ENCODE peak calls at places on chromosomes 5 and 9, in ten cellular contexts. I is thoracic aorta, U is bronchial epithelial cell, W is right lobe of liver, T is AG09309, X is heart left ventricle, F is heart right ventricle, Q is neural crest cell, R is astrocyte of the cerebellum, Z is MCF 10A. K is an unnamed sample.

GRCh38 chr9:126907058-126907457 is 7.5 kb upstream of the RALGPS1 start:
- DNase-seq in X (no peak), Q (no peak), Z (no peak), U (no peak), R (no peak), I (no peak), W (no peak), F (no peak), T (no peak), K (no peak)

GRCh38 chr9:121324316-121324715 is 45.7 kb downstream of the STOM start:
- DNase-seq in U (no peak), F (no peak), W (no peak), Z (no peak), Q (no peak), X (no peak), I (no peak), R (no peak), T (no peak), K (no peak)

GRCh38 chr5:36073595-36074216 is 7.0 kb upstream of the UGT3A2 start:
- DNase-seq in Z (no peak), W (no peak), U (peak), I (no peak), R (no peak), F (no peak), X (no peak), T (no peak), Q (no peak), K (no peak)

GRCh38 chr5:153562189-153562588 is 71.7 kb downstream of the GRIA1 start:
- DNase-seq in X (no peak), T (no peak), R (no peak), Q (no peak), Z (peak), I (no peak), F (no peak), U (peak), W (no peak), K (no peak)

GRCh38 chr9:133275105-133276000 is at the start of gene ABO:
- DNase-seq in F (peak), U (no peak), R (no peak), Z (no peak), X (peak), T (no peak), I (no peak), Q (no peak), W (no peak), K (no peak)

GRCh38 chr5:96196890-96197289 is 235.2 kb upstream of the ELL2 start:
- DNase-seq in Q (no peak), F (no peak), Z (no peak), I (no peak), R (no peak), T (no peak), X (no peak), U (no peak), W (no peak), K (no peak)

GRCh38 chr9:85053206-85053605 is 383.7 kb downstream of the NTRK2 start:
- DNase-seq in F (no peak), I (no peak), W (no peak), R (no peak), Q (no peak), T (no peak), X (no peak), U (peak), Z (peak), K (no peak)

GRCh38 chr9:89999176-89999533 is 394.3 kb downstream of the GADD45G start:
- DNase-seq in I (no peak), F (no peak), X (no peak), W (peak), U (peak), Z (no peak), T (no peak), Q (no peak), R (no peak), K (no peak)

GRCh38 chr9:119047513-119047912 is 321.7 kb downstream of the BRINP1 start:
- DNase-seq in U (no peak), T (no peak), R (no peak), I (no peak), F (no peak), W (no peak), Q (no peak), X (no peak), Z (no peak), K (no peak)

GRCh38 chr5:17163185-17163584 is 54.2 kb upstream of the BASP1 start:
- DNase-seq in W (no peak), I (no peak), X (no peak), F (no peak), Z (no peak), R (no peak), T (no peak), Q (no peak), U (no peak), K (no peak)

GRCh38 chr5:170248635-170249227 is 15.9 kb downstream of the C5orf58 start:
- DNase-seq in F (no peak), R (no peak), I (no peak), Z (no peak), W (no peak), U (peak), X (no peak), T (no peak), Q (no peak), K (no peak)

GRCh38 chr5:96220610-96221390 is 212.2 kb downstream of the PCSK1 start:
- DNase-seq in Q (no peak), T (peak), R (no peak), W (no peak), X (no peak), U (peak), Z (peak), I (no peak), F (no peak), K (no peak)

GRCh38 chr9:76628155-76628554 is 136.1 kb upstream of the PCA3 start:
- DNase-seq in W (no peak), R (no peak), F (no peak), Q (no peak), Z (no peak), I (no peak), U (no peak), X (no peak), T (no peak), K (no peak)

GRCh38 chr5:137282216-137282615 is 216.9 kb downstream of the SPOCK1 start:
- DNase-seq in T (no peak), X (no peak), Z (peak), W (no peak), I (no peak), Q (no peak), U (peak), R (no peak), F (no peak), K (no peak)

GRCh38 chr9:7376838-7377237 is 422.7 kb downstream of the DMAC1 start:
- DNase-seq in Z (no peak), T (no peak), F (no peak), W (no peak), I (no peak), X (no peak), R (peak), Q (no peak), U (no peak), K (no peak)

GRCh38 chr5:10201223-10201868 is 48.3 kb downstream of the ATPSCKMT start:
- DNase-seq in Q (peak), W (no peak), X (no peak), Z (no peak), R (no peak), U (no peak), I (no peak), F (no peak), T (no peak), K (no peak)

GRCh38 chr5:167792538-167792937 is 498.9 kb upstream of the WWC1 start:
- DNase-seq in Q (no peak), I (no peak), R (peak), X (no peak), Z (no peak), F (no peak), U (no peak), W (no peak), T (no peak), K (no peak)

GRCh38 chr5:71693828-71694427 is 25.1 kb upstream of the CARTPT start:
- DNase-seq in W (peak), F (no peak), X (no peak), R (no peak), I (no peak), Z (no peak), Q (no peak), T (no peak), U (no peak), K (no peak)

GRCh38 chr9:99721898-99722297 is 99.8 kb upstream of the NR4A3 start:
- DNase-seq in W (no peak), I (no peak), R (no peak), Z (no peak), U (no peak), X (no peak), T (no peak), F (no peak), Q (no peak), K (no peak)

GRCh38 chr5:96861044-96861443 is 15.3 kb upstream of the ERAP2 start:
- DNase-seq in X (no peak), W (no peak), Q (no peak), U (no peak), R (no peak), T (no peak), I (no peak), Z (no peak), F (no peak), K (no peak)

GRCh38 chr5:40799248-40799647 is 1.1 kb upstream of the PRKAA1 start:
- DNase-seq in F (no peak), U (no peak), X (no peak), I (no peak), Q (no peak), W (no peak), T (no peak), Z (no peak), R (no peak), K (no peak)

GRCh38 chr9:21028476-21028875 is 3.0 kb downstream of the HACD4 start:
- DNase-seq in R (no peak), Q (no peak), W (no peak), I (no peak), F (no peak), X (no peak), Z (no peak), U (no peak), T (no peak), K (no peak)

GRCh38 chr9:22354699-22355384 is 91.8 kb upstream of the DMRTA1 start:
- DNase-seq in T (no peak), U (peak), Q (no peak), X (no peak), R (no peak), I (no peak), F (no peak), Z (no peak), W (no peak), K (no peak)

GRCh38 chr5:95317687-95318086 is 32.8 kb upstream of the MCTP1 start:
- DNase-seq in Z (peak), T (no peak), U (no peak), X (no peak), R (no peak), W (no peak), I (no peak), F (no peak), Q (no peak), K (no peak)

GRCh38 chr5:84696651-84697050 is 312.0 kb upstream of the EDIL3 start:
- DNase-seq in Q (no peak), W (no peak), T (no peak), I (no peak), Z (peak), U (peak), F (no peak), R (no peak), X (no peak), K (no peak)

GRCh38 chr9:76542360-76542759 is 83.4 kb downstream of the GCNT1 start:
- DNase-seq in W (no peak), R (no peak), X (no peak), I (no peak), U (no peak), Z (no peak), T (no peak), F (no peak), Q (no peak), K (no peak)

GRCh38 chr9:130845254-130845653 is 10.2 kb downstream of the ABL1 start:
- DNase-seq in T (no peak), Z (peak), I (no peak), Q (no peak), R (no peak), W (no peak), F (no peak), U (no peak), X (no peak), K (no peak)

GRCh38 chr9:129726322-129727160 is 26.3 kb downstream of the PTGES start:
- DNase-seq in W (peak), F (peak), R (peak), I (peak), Q (peak), U (peak), T (no peak), Z (peak), X (peak), K (peak)

GRCh38 chr5:90473321-90474234 is 993 bp downstream of the MBLAC2 start:
- DNase-seq in Q (peak), X (peak), W (peak), U (peak), T (no peak), F (peak), I (no peak), R (no peak), Z (peak), K (peak)

GRCh38 chr5:63400079-63400478 is 562.2 kb downstream of the HTR1A start:
- DNase-seq in I (no peak), Q (no peak), U (no peak), T (no peak), R (no peak), X (no peak), Z (no peak), F (no peak), W (no peak), K (no peak)

GRCh38 chr9:132849168-132849831 is 28.8 kb downstream of the AK8 start:
- DNase-seq in I (no peak), Q (no peak), Z (no peak), F (peak), T (no peak), R (no peak), X (no peak), U (no peak), W (no peak), K (no peak)

GRCh38 chr9:122057211-122057610 is 35.9 kb downstream of the TTLL11 start:
- DNase-seq in R (no peak), W (no peak), I (no peak), X (no peak), T (no peak), U (no peak), Z (no peak), Q (no peak), F (no peak), K (no peak)

GRCh38 chr5:34652916-34653315 is 3.2 kb upstream of the RAI14 start:
- DNase-seq in W (no peak), I (no peak), X (no peak), R (peak), F (no peak), Z (peak), U (no peak), T (peak), Q (no peak), K (peak)

GRCh38 chr5:125412051-125412560 is 665.7 kb upstream of the ZNF608 start:
- DNase-seq in W (no peak), F (no peak), Z (peak), U (peak), R (no peak), I (no peak), Q (no peak), T (no peak), X (no peak), K (no peak)
- TF ChIP-seq CTCF in W (no peak), F (no peak), Z (peak), U (peak), R (peak), I (no peak), Q (peak), T (no peak), X (no peak), K (peak)

DNA sequence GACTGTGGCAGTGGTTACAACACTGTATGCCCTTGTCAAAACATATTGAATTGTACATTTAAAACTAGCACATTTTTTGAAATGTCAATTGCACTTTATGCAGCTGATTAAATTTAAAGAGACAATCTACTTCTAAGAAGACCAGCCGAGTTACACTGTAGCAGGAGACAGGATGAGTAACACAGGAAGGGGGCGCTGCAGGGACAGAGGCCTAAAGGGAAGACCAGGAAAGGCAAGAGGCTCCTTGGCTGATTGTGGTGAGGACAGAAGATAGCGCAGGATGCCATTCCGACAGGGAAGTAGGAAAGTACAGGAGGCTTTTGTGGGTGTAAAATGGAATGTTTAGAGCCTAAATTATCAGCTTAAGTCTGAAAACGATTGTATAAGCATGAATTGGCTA is 28.2 kb upstream of the PPP2R2B start:
- DNase-seq in U (peak), T (no peak), Z (peak), X (no peak), R (no peak), W (no peak), Q (peak), F (no peak), I (no peak), K (no peak)
- TF ChIP-seq CTCF in U (peak), T (peak), Z (no peak), X (no peak), R (peak), W (no peak), Q (peak), F (no peak), I (no peak), K (no peak)

DNA sequence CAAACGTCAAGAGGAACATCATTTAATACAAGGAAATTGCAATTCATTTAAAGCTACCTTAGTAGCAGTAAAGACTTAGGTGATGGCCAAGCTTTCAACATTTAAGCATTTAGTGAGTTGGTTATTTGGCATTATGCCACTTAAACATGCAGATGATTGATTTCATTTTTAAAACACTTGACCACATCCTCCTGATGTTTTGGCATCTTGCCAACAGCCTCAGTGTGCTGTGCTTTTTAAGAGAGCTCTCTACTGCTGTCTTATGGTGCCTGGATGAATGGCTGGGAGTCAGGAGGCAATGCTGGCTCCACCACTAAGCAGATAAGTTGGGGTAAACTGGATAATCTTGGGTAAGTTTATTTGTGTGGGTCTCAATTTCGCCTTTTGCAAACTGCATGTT is 364.5 kb downstream of the MAN2A1 start:
- DNase-seq in Q (no peak), W (no peak), F (no peak), T (no peak), R (peak), U (peak), X (peak), I (no peak), Z (peak), K (no peak)
- TF ChIP-seq CTCF in Q (no peak), W (no peak), F (no peak), T (no peak), R (peak), U (no peak), X (no peak), I (peak), Z (peak), K (no peak)

DNA sequence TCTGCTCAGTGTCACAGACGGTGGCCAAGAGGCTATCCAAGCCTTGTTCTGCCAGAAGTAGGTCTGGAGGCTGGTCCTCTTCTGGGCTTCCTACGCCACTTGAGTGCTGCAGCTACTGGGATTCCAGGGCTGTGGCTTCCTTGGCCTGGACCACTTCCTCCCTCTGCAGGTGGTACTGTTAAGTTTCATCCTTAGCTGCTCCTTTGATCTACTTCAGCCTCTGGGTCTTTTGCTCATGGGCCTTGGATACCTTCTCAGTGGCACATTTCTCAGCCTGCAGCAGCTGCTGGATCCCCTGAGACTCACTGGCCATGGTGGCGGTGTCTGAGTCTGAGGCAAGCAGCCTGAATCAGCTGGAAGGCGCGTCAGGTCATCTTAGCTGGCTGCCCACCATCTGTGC is 10.3 kb downstream of the CNOT8 start:
- DNase-seq in R (peak), T (no peak), Z (peak), W (no peak), I (no peak), X (no peak), U (no peak), Q (no peak), F (no peak), K (no peak)
- TF ChIP-seq CTCF in R (peak), T (no peak), Z (peak), W (peak), I (no peak), X (no peak), U (peak), Q (no peak), F (no peak), K (no peak)

GRCh38 chr5:56145106-56145505 is 88.0 kb downstream of the ANKRD55 start:
- DNase-seq in R (no peak), U (peak), Q (no peak), X (no peak), W (no peak), Z (no peak), T (no peak), I (no peak), F (no peak), K (no peak)

GRCh38 chr5:56142233-56142619 is 90.9 kb downstream of the ANKRD55 start:
- DNase-seq in I (no peak), W (no peak), F (no peak), X (no peak), Z (no peak), U (no peak), R (no peak), T (no peak), Q (no peak), K (no peak)

GRCh38 chr5:56145511-56145910 is 87.6 kb downstream of the ANKRD55 start:
- DNase-seq in W (no peak), T (no peak), Z (no peak), F (no peak), U (no peak), Q (no peak), I (no peak), R (no peak), X (no peak), K (no peak)

GRCh38 chr5:56142620-56143431 is 90.3 kb downstream of the ANKRD55 start:
- DNase-seq in W (peak), F (no peak), T (no peak), X (no peak), Z (no peak), I (no peak), U (peak), Q (no peak), R (no peak), K (no peak)

DNA sequence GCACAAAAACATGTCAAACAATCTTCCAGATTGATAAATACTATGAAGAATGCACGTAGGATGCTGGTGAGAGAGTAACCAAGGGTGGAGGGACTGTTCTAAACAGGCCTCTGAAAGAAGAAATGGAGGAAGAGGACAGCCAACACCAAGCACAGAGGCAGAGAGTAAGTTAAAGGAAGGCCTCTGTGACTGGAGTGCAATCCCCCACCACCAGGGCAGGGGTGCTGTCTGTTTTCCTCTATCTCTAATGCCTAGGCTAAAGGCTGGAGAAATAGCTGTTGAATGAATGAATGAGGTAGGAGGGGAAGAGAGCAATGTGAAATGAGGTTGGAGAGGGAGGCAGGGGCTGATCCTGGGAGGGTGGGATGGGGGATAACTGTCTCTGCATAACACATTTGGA is 88.9 kb downstream of the ANKRD55 start:
- DNase-seq in Q (no peak), Z (no peak), F (no peak), U (no peak), R (no peak), W (no peak), T (no peak), I (no peak), X (no peak), K (no peak)
- TF ChIP-seq CTCF in Q (no peak), Z (no peak), F (no peak), U (no peak), R (no peak), W (no peak), T (no peak), I (no peak), X (no peak), K (no peak)

GRCh38 chr9:110842169-110842568 is 173.6 kb downstream of the MUSK start:
- DNase-seq in X (no peak), W (no peak), I (no peak), Z (no peak), R (no peak), F (no peak), U (peak), Q (no peak), T (no peak), K (no peak)
- TF ChIP-seq CTCF in X (no peak), W (peak), I (no peak), Z (no peak), R (no peak), F (no peak), U (no peak), Q (no peak), T (no peak), K (no peak)

GRCh38 chr9:93379051-93379450 is 72.4 kb upstream of the FAM120A start:
- DNase-seq in X (no peak), Q (no peak), F (no peak), I (no peak), Z (no peak), W (no peak), R (no peak), T (no peak), U (no peak), K (no peak)

GRCh38 chr9:93378276-93378675 is 73.2 kb upstream of the FAM120A start:
- DNase-seq in T (no peak), Q (no peak), I (no peak), W (no peak), F (no peak), X (no peak), U (no peak), Z (no peak), R (no peak), K (no peak)

GRCh38 chr9:93380410-93381060 is 71.0 kb upstream of the FAM120A start:
- DNase-seq in Q (no peak), U (no peak), X (no peak), I (no peak), T (no peak), W (no peak), R (no peak), Z (no peak), F (no peak), K (no peak)
- TF ChIP-seq CTCF in Q (no peak), U (no peak), X (no peak), I (no peak), T (no peak), W (no peak), R (no peak), Z (no peak), F (no peak), K (no peak)

K was measured in AG09319.